ENCODE peak calls at places on chromosomes 11 and 22, in five cellular contexts. A is ovary; L is PC-3; N is left ventricle myocardium inferior; F is effector memory CD4-positive, alpha-beta T cell. G is an unnamed sample.

GRCh38 chr11:117819096-117820040 is 5.2 kb downstream of the FXYD2 start:
- DNase-seq in A (peak; percentile 63), L (peak; percentile 86), N (peak; percentile 71), F (no peak), G (no peak)

GRCh38 chr11:59822989-59823566 is 12.5 kb upstream of the MRPL16 start:
- DNase-seq in A (no peak), L (peak; percentile 88), N (no peak), F (no peak), G (peak; percentile 32)

GRCh38 chr11:44927174-44927661 is 23.5 kb downstream of the TP53I11 start:
- DNase-seq in A (peak; percentile 52), L (peak; percentile 79), N (peak; percentile 61), F (peak; percentile 21), G (peak; percentile 35)

GRCh38 chr11:95512682-95513081 is 276.9 kb downstream of the FAM76B start:
- DNase-seq in A (peak; percentile 63), L (peak; percentile 63), N (peak; percentile 22), F (no peak), G (no peak)

GRCh38 chr11:84476581-84476980 is 1150.6 kb downstream of the DLG2 start:
- DNase-seq in A (no peak), L (no peak), N (no peak), F (no peak), G (no peak)

GRCh38 chr22:33038131-33038772 is 19.9 kb downstream of the SYN3 start:
- DNase-seq in A (no peak), L (no peak), N (no peak), F (no peak), G (no peak)

GRCh38 chr11:10938650-10939387 is 81.0 kb upstream of the ZBED5 start:
- DNase-seq in A (no peak), L (no peak), N (no peak), F (no peak), G (no peak)

GRCh38 chr11:85685820-85686459 is at the start of gene CCDC89:
- DNase-seq in A (peak; percentile 81), L (peak; percentile 15), N (peak; percentile 77), F (no peak), G (no peak)

GRCh38 chr11:76806131-76806530 is 23.0 kb downstream of the TSKU start:
- DNase-seq in A (no peak), L (no peak), N (no peak), F (no peak), G (no peak)

GRCh38 chr11:110762596-110762995 is 50.4 kb upstream of the ARHGAP20 start:
- DNase-seq in A (no peak), L (no peak), N (no peak), F (no peak), G (no peak)

GRCh38 chr11:107493117-107493516 is 35.5 kb upstream of the CWF19L2 start:
- DNase-seq in A (no peak), L (peak; percentile 97), N (no peak), F (no peak), G (no peak)

GRCh38 chr11:64803163-64803845 is at the start of gene MAP4K2:
- DNase-seq in A (peak; percentile 90), L (peak; percentile 93), N (peak; percentile 91), F (peak; percentile 85), G (peak; percentile 88)

GRCh38 chr11:64802370-64803162 is 448 bp downstream of the MAP4K2 start:
- DNase-seq in A (no peak), L (no peak), N (peak; percentile 51), F (peak; percentile 31), G (no peak)

GRCh38 chr11:64799925-64800632 is 2.9 kb downstream of the MAP4K2 start:
- DNase-seq in A (peak; percentile 34), L (no peak), N (no peak), F (no peak), G (no peak)

GRCh38 chr11:64800633-64801464 is 2.2 kb downstream of the MAP4K2 start:
- DNase-seq in A (peak; percentile 40), L (no peak), N (no peak), F (no peak), G (no peak)

GRCh38 chr11:64801591-64802369 is 1.2 kb downstream of the MAP4K2 start:
- DNase-seq in A (peak; percentile 46), L (no peak), N (no peak), F (no peak), G (no peak)
- H3K4me3 ChIP-seq in A (no peak overlapping the region), L (peak overlapping the region; percentile 79), N (peak overlapping the region; percentile 75), F (peak overlapping the region; percentile 63), G (peak overlapping the region; percentile 63)

GRCh38 chr11:61837411-61838005 is 9.4 kb downstream of the FADS2 start:
- DNase-seq in A (no peak), L (no peak), N (no peak), F (no peak), G (no peak)
- H3K27ac ChIP-seq in A (no peak overlapping the region), L (no peak overlapping the region), N (no peak overlapping the region), F (no peak overlapping the region), G (no peak overlapping the region)

GRCh38 chr11:63574856-63575602 is 11.8 kb upstream of the PLAAT2 start:
- DNase-seq in A (peak; percentile 63), L (no peak), N (peak; percentile 33), F (no peak), G (no peak)
- H3K4me3 ChIP-seq in A (peak overlapping the region; percentile 26), L (no peak overlapping the region), N (peak overlapping the region; percentile 50), F (peak overlapping the region; percentile 35), G (peak overlapping the region; percentile 43)

GRCh38 chr11:65498042-65498726 is 661 bp upstream of the MALAT1 start:
- DNase-seq in A (peak; percentile 60), L (peak; percentile 50), N (no peak), F (peak; percentile 38), G (peak; percentile 63)
- H3K27ac ChIP-seq in A (peak overlapping the region; percentile 94), L (peak overlapping the region; percentile 95), N (peak overlapping the region; percentile 99), F (peak overlapping the region; percentile 98), G (peak overlapping the region; percentile 99)

DNA sequence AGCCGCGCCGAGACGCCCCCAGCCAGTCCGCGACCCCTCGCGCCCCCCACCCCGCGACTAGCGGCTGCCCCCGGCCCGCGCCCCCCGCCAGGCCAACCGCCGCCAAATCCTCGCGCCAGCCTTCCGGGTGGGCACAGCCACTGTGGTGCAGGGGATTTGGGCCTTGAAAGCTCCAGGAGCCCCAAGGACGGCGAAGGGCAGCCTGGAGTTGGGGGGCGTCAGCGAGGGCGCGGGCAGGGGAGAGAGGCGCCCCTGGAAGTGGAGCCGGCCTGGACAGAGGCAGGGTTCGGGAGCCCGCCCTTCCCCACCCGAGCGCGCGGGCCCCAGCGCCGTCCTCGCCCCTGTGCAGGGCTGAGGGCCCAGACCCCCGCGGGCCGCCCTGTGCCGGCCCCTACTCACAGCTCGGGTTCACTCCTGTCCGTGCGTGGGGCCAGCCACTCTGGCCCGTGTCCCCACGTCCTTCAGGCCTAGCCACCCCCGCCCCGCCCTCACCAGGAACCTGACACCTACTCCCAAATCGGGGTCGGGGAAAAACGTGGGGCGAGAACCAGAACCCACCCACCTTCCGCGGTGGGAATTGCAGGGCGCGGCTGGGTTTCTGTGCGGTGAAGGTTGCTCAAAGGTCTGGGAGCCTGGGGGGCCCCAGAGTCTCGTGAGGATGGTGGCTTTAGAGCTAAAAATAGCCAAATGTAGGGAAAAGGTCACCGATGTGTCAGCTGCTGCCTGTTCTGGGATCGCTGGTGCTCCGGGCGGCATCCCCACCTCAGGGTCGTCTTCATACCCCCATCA is at the start of gene CPT1B:
- DNase-seq in A (no peak), L (no peak), N (peak; percentile 70), F (no peak), G (no peak)
- H3K4me3 ChIP-seq in A (no peak within 1 kb of the TSS), L (no peak within 1 kb of the TSS), N (peak within 1 kb of the TSS; percentile 73), F (no peak within 1 kb of the TSS), G (no peak within 1 kb of the TSS)

GRCh38 chr22:25749420-25750169 is 7.6 kb downstream of the MYO18B start:
- DNase-seq in A (no peak), L (no peak), N (no peak), F (no peak), G (no peak)

GRCh38 chr22:25748140-25748539 is 6.2 kb downstream of the MYO18B start:
- DNase-seq in A (no peak), L (no peak), N (no peak), F (no peak), G (no peak)

GRCh38 chr22:25750569-25751173 is 8.7 kb downstream of the MYO18B start:
- DNase-seq in A (no peak), L (no peak), N (no peak), F (no peak), G (no peak)

GRCh38 chr22:25747245-25747944 is 5.4 kb downstream of the MYO18B start:
- DNase-seq in A (no peak), L (no peak), N (no peak), F (no peak), G (no peak)

DNA sequence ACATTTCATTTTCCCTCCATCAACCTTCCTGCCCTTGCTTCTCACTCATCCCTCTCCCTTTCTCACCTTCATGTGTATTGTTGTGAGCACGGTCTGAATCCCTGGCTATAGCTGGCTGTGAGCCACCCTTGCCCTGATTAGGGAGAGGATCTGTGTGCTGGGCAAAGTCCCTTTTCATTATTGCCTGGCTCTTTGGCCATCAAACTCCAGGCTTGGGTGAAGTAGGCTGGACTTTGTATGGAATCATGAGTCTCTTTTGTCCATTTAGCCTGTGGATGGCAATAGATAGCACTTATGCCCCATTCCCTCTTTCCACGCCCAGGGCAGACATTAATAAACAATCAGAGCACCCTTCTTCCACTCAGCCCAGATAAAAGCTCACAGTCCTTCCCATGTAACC is 6.7 kb downstream of the MYO18B start:
- DNase-seq in A (no peak), L (no peak), N (no peak), F (no peak), G (no peak)
- H3K27ac ChIP-seq in A (no peak overlapping the region), L (no peak overlapping the region), N (peak overlapping the region; percentile 74), F (no peak overlapping the region), G (no peak overlapping the region)

GRCh38 chr11:18710545-18710944 is 12.0 kb downstream of the TMEM86A start:
- DNase-seq in A (no peak), L (no peak), N (no peak), F (no peak), G (no peak)
- H3K4me3 ChIP-seq in A (no peak overlapping the region), L (no peak overlapping the region), N (no peak overlapping the region), F (no peak overlapping the region), G (no peak overlapping the region)

GRCh38 chr11:2526808-2527381 is 82.1 kb downstream of the KCNQ1 start:
- DNase-seq in A (peak; percentile 18), L (no peak), N (peak; percentile 37), F (no peak), G (peak; percentile 27)
- H3K27ac ChIP-seq in A (no peak overlapping the region), L (no peak overlapping the region), N (peak overlapping the region; percentile 3), F (peak overlapping the region; percentile 40), G (peak overlapping the region; percentile 58)